ENCODE peak calls at places on chromosomes 16 and 17, in seven cellular contexts. U, J, E, O, I, L and S are unnamed samples.

GRCh38 chr16:27083861-27084261 is 17.1 kb downstream of the C16orf82 start:
- DNase-seq in U (no peak), J (no peak), E (peak; percentile 10), O (no peak), I (peak; percentile 45), L (no peak), S (no peak)

GRCh38 chr17:18026408-18026776 is 12.6 kb downstream of the ATPAF2 start:
- DNase-seq in U (peak; percentile 37), J (no peak), E (no peak), O (no peak), I (peak; percentile 68), L (no peak), S (peak; percentile 97)

GRCh38 chr17:17169396-17169795 is 36.7 kb downstream of the PLD6 start:
- DNase-seq in U (no peak), J (no peak), E (no peak), O (no peak), I (no peak), L (no peak), S (no peak)

GRCh38 chr16:46747777-46748651 is at the start of gene MYLK3:
- DNase-seq in U (peak; percentile 36), J (no peak), E (no peak), O (no peak), I (no peak), L (no peak), S (no peak)

GRCh38 chr16:85412911-85413520 is 200.1 kb upstream of the GSE1 start:
- DNase-seq in U (no peak), J (no peak), E (no peak), O (no peak), I (no peak), L (no peak), S (no peak)

GRCh38 chr16:69107311-69107962 is 2.0 kb downstream of the HAS3 start:
- DNase-seq in U (peak; percentile 37), J (no peak), E (no peak), O (peak; percentile 10), I (peak; percentile 46), L (no peak), S (peak; percentile 67)

GRCh38 chr17:14058051-14058450 is 11.3 kb upstream of the COX10 start:
- DNase-seq in U (no peak), J (no peak), E (no peak), O (no peak), I (no peak), L (no peak), S (peak; percentile 34)

GRCh38 chr17:12974319-12974661 is 43.5 kb downstream of the ELAC2 start:
- DNase-seq in U (no peak), J (no peak), E (no peak), O (no peak), I (no peak), L (no peak), S (no peak)

GRCh38 chr16:12063435-12063834 is 86.9 kb downstream of the SNX29 start:
- DNase-seq in U (no peak), J (no peak), E (no peak), O (no peak), I (no peak), L (no peak), S (no peak)

GRCh38 chr17:76539631-76540271 is at the start of gene PRCD:
- DNase-seq in U (peak; percentile 3), J (no peak), E (peak; percentile 30), O (no peak), I (peak; percentile 35), L (no peak), S (no peak)

GRCh38 chr17:83191388-83192160 is 112.2 kb downstream of the METRNL start:
- DNase-seq in U (no peak), J (no peak), E (no peak), O (no peak), I (no peak), L (no peak), S (no peak)

GRCh38 chr17:77479817-77480508 is 339.2 kb downstream of the SEC14L1 start:
- DNase-seq in U (no peak), J (no peak), E (peak; percentile 54), O (no peak), I (peak; percentile 95), L (peak; percentile 4), S (no peak)

GRCh38 chr17:81801327-81801726 is 2.6 kb upstream of the GCGR start:
- DNase-seq in U (no peak), J (no peak), E (no peak), O (no peak), I (no peak), L (no peak), S (no peak)

GRCh38 chr16:84396537-84397008 is 28.2 kb downstream of the ATP2C2 start:
- DNase-seq in U (peak; percentile 73), J (no peak), E (no peak), O (peak; percentile 82), I (no peak), L (no peak), S (no peak)

GRCh38 chr16:81711609-81712329 is 67.3 kb upstream of the PLCG2 start:
- DNase-seq in U (peak; percentile 73), J (peak; percentile 86), E (no peak), O (peak; percentile 85), I (peak; percentile 41), L (no peak), S (peak; percentile 96)

GRCh38 chr17:67779098-67779672 is 46.1 kb upstream of the BPTF start:
- DNase-seq in U (peak; percentile 53), J (peak; percentile 48), E (peak; percentile 30), O (peak; percentile 37), I (peak; percentile 88), L (peak; percentile 16), S (peak; percentile 47)

GRCh38 chr17:56629450-56630187 is 36.1 kb downstream of the NOG start:
- DNase-seq in U (peak; percentile 61), J (peak; percentile 31), E (no peak), O (no peak), I (peak; percentile 36), L (no peak), S (peak; percentile 59)

GRCh38 chr17:72502111-72502939 is 381.5 kb downstream of the SOX9 start:
- DNase-seq in U (peak; percentile 31), J (no peak), E (no peak), O (no peak), I (no peak), L (no peak), S (peak; percentile 78)

GRCh38 chr17:8154608-8155152 is 2.5 kb upstream of the PER1 start:
- DNase-seq in U (no peak), J (no peak), E (no peak), O (no peak), I (no peak), L (no peak), S (no peak)

GRCh38 chr17:8153957-8154607 is 1.9 kb upstream of the PER1 start:
- DNase-seq in U (peak; percentile 98), J (peak; percentile 93), E (peak; percentile 65), O (peak; percentile 99), I (peak; percentile 81), L (no peak), S (peak; percentile 99)

GRCh38 chr17:8152112-8152775 is at the start of gene PER1:
- DNase-seq in U (peak; percentile 97), J (peak; percentile 86), E (peak; percentile 89), O (peak; percentile 97), I (peak; percentile 94), L (peak; percentile 88), S (peak; percentile 98)

GRCh38 chr17:8152981-8153549 is 861 bp upstream of the PER1 start:
- DNase-seq in U (no peak), J (no peak), E (no peak), O (no peak), I (no peak), L (no peak), S (peak; percentile 61)

GRCh38 chr17:8153550-8153956 is 1.3 kb upstream of the PER1 start:
- DNase-seq in U (peak; percentile 95), J (no peak), E (no peak), O (peak; percentile 55), I (no peak), L (no peak), S (peak; percentile 100)
- H3K4me3 ChIP-seq in U (no peak overlapping the region), J (peak overlapping the region; percentile 95), E (no peak overlapping the region), O (no peak overlapping the region), I (no peak overlapping the region), L (no peak overlapping the region), S (peak overlapping the region; percentile 81)

GRCh38 chr17:3956558-3956957 is 7.7 kb downstream of the ATP2A3 start:
- DNase-seq in U (no peak), J (no peak), E (peak; percentile 27), O (no peak), I (no peak), L (no peak), S (no peak)
- H3K9me2 ChIP-seq in U (no peaks in the 10 kb centered on the region), J (no peaks in the 10 kb centered on the region), E (no peaks in the 10 kb centered on the region), O (no peaks in the 10 kb centered on the region), I (no peaks in the 10 kb centered on the region), L (no peaks in the 10 kb centered on the region), S (no peaks in the 10 kb centered on the region)

DNA sequence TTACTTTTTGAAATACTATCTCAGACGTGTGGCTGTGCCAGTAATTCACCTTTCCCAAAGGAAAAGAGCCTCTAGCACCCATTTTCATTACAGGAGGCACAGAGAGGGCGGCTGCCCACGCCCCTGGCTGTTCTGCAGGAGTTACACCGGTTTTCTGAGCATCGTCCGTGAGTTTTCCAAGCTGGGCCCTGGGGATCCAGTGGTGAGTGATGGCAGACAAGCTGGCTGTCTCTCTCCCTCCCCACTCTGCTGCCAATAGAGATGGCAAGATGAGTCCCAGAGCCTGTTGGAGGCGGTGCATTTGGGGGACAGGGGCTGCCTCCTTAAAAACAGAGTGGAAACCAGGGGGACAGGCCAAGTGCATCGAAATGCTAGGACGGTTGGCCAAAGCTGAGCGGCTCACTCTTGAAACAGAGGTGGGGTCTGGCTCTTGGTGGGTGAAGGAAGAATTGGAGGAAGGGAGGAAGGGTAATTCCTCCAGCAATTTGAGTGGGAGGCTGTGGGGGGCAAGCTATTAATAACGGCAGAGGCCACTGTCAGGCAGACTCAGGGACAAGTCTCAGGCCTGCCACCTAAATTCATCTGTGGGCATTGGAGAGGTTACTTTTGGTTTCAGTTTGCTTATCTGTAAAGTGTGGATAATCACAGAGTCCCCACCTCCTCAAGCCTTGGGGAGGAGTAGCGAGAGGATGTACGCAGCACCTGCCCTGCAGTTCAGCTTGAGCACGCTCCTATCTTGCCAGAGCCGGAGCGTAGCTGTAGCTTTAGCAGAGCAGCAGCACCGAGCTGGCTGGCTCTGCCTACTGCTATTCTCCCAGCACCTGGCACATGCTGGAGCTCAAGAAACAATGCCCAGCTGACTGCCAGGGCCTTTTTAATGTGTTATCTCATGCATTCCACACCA is 7.5 kb upstream of the NOS2 start:
- DNase-seq in U (peak; percentile 55), J (no peak), E (peak; percentile 11), O (no peak), I (no peak), L (peak; percentile 95), S (no peak)
- H3K4me3 ChIP-seq in U (no peak overlapping the region), J (no peak overlapping the region), E (no peak overlapping the region), O (no peak overlapping the region), I (no peak overlapping the region), L (peak overlapping the region; percentile 21), S (no peak overlapping the region)

GRCh38 chr16:72612271-72612670 is 435.7 kb downstream of the ZFHX3 start:
- DNase-seq in U (peak; percentile 8), J (no peak), E (no peak), O (no peak), I (no peak), L (no peak), S (peak; percentile 10)

GRCh38 chr16:72609933-72610332 is 438.0 kb upstream of the PMFBP1 start:
- DNase-seq in U (no peak), J (no peak), E (peak; percentile 10), O (no peak), I (no peak), L (no peak), S (no peak)

DNA sequence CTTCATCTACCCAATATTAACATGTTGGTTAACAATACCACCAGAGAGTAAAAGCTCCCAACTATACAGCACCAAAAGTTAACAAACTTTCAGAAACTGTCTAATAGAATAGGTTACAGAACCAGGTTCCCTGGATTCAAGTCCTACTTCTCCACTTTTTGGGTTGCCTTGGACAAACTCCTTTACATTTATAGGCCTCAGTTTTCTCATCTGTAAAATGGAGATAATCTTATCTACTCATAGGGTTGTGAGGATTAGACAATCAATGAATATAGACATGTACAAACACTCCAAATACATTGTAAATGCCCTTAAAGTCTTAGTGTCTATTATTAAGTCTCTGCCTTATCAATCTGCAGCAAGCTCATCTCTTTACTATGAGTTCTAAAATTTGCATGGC is 435.2 kb downstream of the ZFHX3 start:
- DNase-seq in U (no peak), J (no peak), E (no peak), O (no peak), I (no peak), L (no peak), S (no peak)
- H3K9me2 ChIP-seq in U (no peaks in the 10 kb centered on the region), J (no peaks in the 10 kb centered on the region), E (no peaks in the 10 kb centered on the region), O (no peaks in the 10 kb centered on the region), I (no peaks in the 10 kb centered on the region), L (no peaks in the 10 kb centered on the region), S (no peaks in the 10 kb centered on the region)